ENCODE peak calls at places on chromosomes 2 and 18, in ten cellular contexts. One of them, this sample, is unnamed.

GRCh38 chr18:65124633-65125032 is 626.2 kb upstream of the CDH7 start:
- DNase-seq in lower lobe of right lung: no peak
- DNase-seq in body of pancreas: no peak
- DNase-seq in RWPE1: no peak
- DNase-seq in AG04450: no peak
- DNase-seq in heart left ventricle: no peak
- DNase-seq in Peyer's patch: no peak
- DNase-seq in neural progenitor cell: no peak
- DNase-seq in stomach: no peak
- DNase-seq in fibroblast of lung: no peak
- DNase-seq in this sample: no peak

GRCh38 chr2:58032016-58032750 is 14.4 kb upstream of the VRK2 start:
- DNase-seq in heart left ventricle: no peak
- DNase-seq in neural progenitor cell: no peak
- DNase-seq in stomach: no peak
- DNase-seq in lower lobe of right lung: no peak
- DNase-seq in body of pancreas: no peak
- DNase-seq in AG04450: peak
- DNase-seq in Peyer's patch: no peak
- DNase-seq in RWPE1: no peak
- DNase-seq in fibroblast of lung: peak
- DNase-seq in this sample: no peak

GRCh38 chr2:164456599-164456998 is 164.7 kb downstream of the GRB14 start:
- DNase-seq in AG04450: no peak
- DNase-seq in body of pancreas: peak
- DNase-seq in lower lobe of right lung: no peak
- DNase-seq in Peyer's patch: no peak
- DNase-seq in heart left ventricle: no peak
- DNase-seq in stomach: no peak
- DNase-seq in fibroblast of lung: peak
- DNase-seq in neural progenitor cell: no peak
- DNase-seq in RWPE1: no peak
- DNase-seq in this sample: no peak

GRCh38 chr2:112691761-112692370 is 29.0 kb upstream of the NT5DC4 start:
- DNase-seq in RWPE1: no peak
- DNase-seq in neural progenitor cell: no peak
- DNase-seq in heart left ventricle: no peak
- DNase-seq in fibroblast of lung: peak
- DNase-seq in body of pancreas: no peak
- DNase-seq in Peyer's patch: no peak
- DNase-seq in AG04450: no peak
- DNase-seq in stomach: no peak
- DNase-seq in lower lobe of right lung: no peak
- DNase-seq in this sample: no peak

GRCh38 chr2:219453691-219454131 is 19.1 kb downstream of the SPEG start:
- DNase-seq in neural progenitor cell: peak
- DNase-seq in AG04450: peak
- DNase-seq in lower lobe of right lung: peak
- DNase-seq in Peyer's patch: no peak
- DNase-seq in heart left ventricle: peak
- DNase-seq in RWPE1: peak
- DNase-seq in stomach: no peak
- DNase-seq in fibroblast of lung: peak
- DNase-seq in body of pancreas: no peak
- DNase-seq in this sample: peak

GRCh38 chr2:171972329-171972982 is 27.3 kb upstream of the METAP1D start:
- DNase-seq in heart left ventricle: no peak
- DNase-seq in RWPE1: no peak
- DNase-seq in body of pancreas: no peak
- DNase-seq in AG04450: no peak
- DNase-seq in fibroblast of lung: no peak
- DNase-seq in neural progenitor cell: no peak
- DNase-seq in Peyer's patch: no peak
- DNase-seq in lower lobe of right lung: no peak
- DNase-seq in stomach: no peak
- DNase-seq in this sample: no peak

GRCh38 chr2:106363788-106364187 is 104.4 kb downstream of the RGPD3 start:
- DNase-seq in lower lobe of right lung: no peak
- DNase-seq in heart left ventricle: no peak
- DNase-seq in body of pancreas: no peak
- DNase-seq in stomach: no peak
- DNase-seq in neural progenitor cell: no peak
- DNase-seq in Peyer's patch: no peak
- DNase-seq in RWPE1: no peak
- DNase-seq in fibroblast of lung: peak
- DNase-seq in AG04450: no peak
- DNase-seq in this sample: no peak

GRCh38 chr2:237139123-237139675 is 53.5 kb downstream of the COPS8 start:
- DNase-seq in neural progenitor cell: no peak
- DNase-seq in AG04450: no peak
- DNase-seq in heart left ventricle: no peak
- DNase-seq in fibroblast of lung: no peak
- DNase-seq in body of pancreas: no peak
- DNase-seq in RWPE1: no peak
- DNase-seq in stomach: no peak
- DNase-seq in Peyer's patch: no peak
- DNase-seq in lower lobe of right lung: no peak
- DNase-seq in this sample: no peak

GRCh38 chr2:197309369-197310231 is 980 bp downstream of the ANKRD44 start:
- DNase-seq in AG04450: no peak
- DNase-seq in stomach: peak
- DNase-seq in Peyer's patch: peak
- DNase-seq in fibroblast of lung: no peak
- DNase-seq in lower lobe of right lung: peak
- DNase-seq in neural progenitor cell: peak
- DNase-seq in heart left ventricle: no peak
- DNase-seq in RWPE1: no peak
- DNase-seq in body of pancreas: peak
- DNase-seq in this sample: no peak

GRCh38 chr18:12429556-12429955 is 21.8 kb downstream of the PRELID3A start:
- DNase-seq in stomach: no peak
- DNase-seq in fibroblast of lung: no peak
- DNase-seq in body of pancreas: no peak
- DNase-seq in Peyer's patch: no peak
- DNase-seq in neural progenitor cell: no peak
- DNase-seq in lower lobe of right lung: no peak
- DNase-seq in RWPE1: no peak
- DNase-seq in AG04450: no peak
- DNase-seq in heart left ventricle: no peak
- DNase-seq in this sample: no peak

GRCh38 chr2:47208852-47209606 is 53.9 kb upstream of the STPG4 start:
- DNase-seq in stomach: no peak
- DNase-seq in body of pancreas: no peak
- DNase-seq in RWPE1: peak
- DNase-seq in heart left ventricle: no peak
- DNase-seq in neural progenitor cell: no peak
- DNase-seq in lower lobe of right lung: no peak
- DNase-seq in AG04450: no peak
- DNase-seq in fibroblast of lung: peak
- DNase-seq in Peyer's patch: no peak
- DNase-seq in this sample: no peak

GRCh38 chr18:68713791-68714190 is 1.1 kb downstream of the TMX3 start:
- DNase-seq in stomach: no peak
- DNase-seq in fibroblast of lung: peak
- DNase-seq in RWPE1: no peak
- DNase-seq in body of pancreas: no peak
- DNase-seq in heart left ventricle: no peak
- DNase-seq in AG04450: no peak
- DNase-seq in Peyer's patch: no peak
- DNase-seq in neural progenitor cell: no peak
- DNase-seq in lower lobe of right lung: no peak
- DNase-seq in this sample: no peak

GRCh38 chr18:392926-393325 is 107.6 kb downstream of the COLEC12 start:
- DNase-seq in Peyer's patch: no peak
- DNase-seq in fibroblast of lung: peak
- DNase-seq in RWPE1: no peak
- DNase-seq in body of pancreas: no peak
- DNase-seq in neural progenitor cell: no peak
- DNase-seq in heart left ventricle: no peak
- DNase-seq in stomach: no peak
- DNase-seq in AG04450: no peak
- DNase-seq in lower lobe of right lung: no peak
- DNase-seq in this sample: no peak

GRCh38 chr18:27378396-27379094 is 193.4 kb upstream of the CHST9 start:
- DNase-seq in heart left ventricle: no peak
- DNase-seq in neural progenitor cell: no peak
- DNase-seq in AG04450: no peak
- DNase-seq in fibroblast of lung: peak
- DNase-seq in RWPE1: peak
- DNase-seq in stomach: no peak
- DNase-seq in lower lobe of right lung: no peak
- DNase-seq in body of pancreas: peak
- DNase-seq in Peyer's patch: no peak
- DNase-seq in this sample: peak

GRCh38 chr2:26692814-26693286 is 328 bp downstream of the KCNK3 start:
- DNase-seq in neural progenitor cell: no peak
- DNase-seq in lower lobe of right lung: no peak
- DNase-seq in stomach: no peak
- DNase-seq in Peyer's patch: no peak
- DNase-seq in fibroblast of lung: peak
- DNase-seq in body of pancreas: peak
- DNase-seq in heart left ventricle: no peak
- DNase-seq in RWPE1: no peak
- DNase-seq in AG04450: no peak
- DNase-seq in this sample: no peak

GRCh38 chr18:46096651-46097300 is 1.3 kb downstream of the ATP5F1A start:
- DNase-seq in Peyer's patch: no peak
- DNase-seq in fibroblast of lung: peak
- DNase-seq in neural progenitor cell: no peak
- DNase-seq in lower lobe of right lung: no peak
- DNase-seq in heart left ventricle: no peak
- DNase-seq in RWPE1: no peak
- DNase-seq in AG04450: no peak
- DNase-seq in stomach: no peak
- DNase-seq in body of pancreas: no peak
- DNase-seq in this sample: peak

GRCh38 chr2:9206991-9207640 is 504 bp downstream of the ASAP2 start:
- DNase-seq in AG04450: no peak
- DNase-seq in heart left ventricle: no peak
- DNase-seq in fibroblast of lung: peak
- DNase-seq in body of pancreas: peak
- DNase-seq in RWPE1: peak
- DNase-seq in lower lobe of right lung: peak
- DNase-seq in stomach: no peak
- DNase-seq in neural progenitor cell: no peak
- DNase-seq in Peyer's patch: peak
- DNase-seq in this sample: no peak

GRCh38 chr18:9831046-9831722 is 54.6 kb upstream of the TXNDC2 start:
- DNase-seq in RWPE1: no peak
- DNase-seq in body of pancreas: no peak
- DNase-seq in heart left ventricle: no peak
- DNase-seq in lower lobe of right lung: no peak
- DNase-seq in stomach: no peak
- DNase-seq in fibroblast of lung: no peak
- DNase-seq in neural progenitor cell: no peak
- DNase-seq in AG04450: no peak
- DNase-seq in Peyer's patch: no peak
- DNase-seq in this sample: no peak

GRCh38 chr2:43135583-43135982 is 90.8 kb downstream of the ZFP36L2 start:
- DNase-seq in RWPE1: no peak
- DNase-seq in lower lobe of right lung: no peak
- DNase-seq in stomach: no peak
- DNase-seq in heart left ventricle: peak
- DNase-seq in fibroblast of lung: no peak
- DNase-seq in neural progenitor cell: no peak
- DNase-seq in body of pancreas: no peak
- DNase-seq in AG04450: no peak
- DNase-seq in Peyer's patch: peak
- DNase-seq in this sample: no peak
- H3K27ac ChIP-seq in RWPE1: peak
- H3K27ac ChIP-seq in lower lobe of right lung: peak
- H3K27ac ChIP-seq in stomach: peak
- H3K27ac ChIP-seq in heart left ventricle: peak
- H3K27ac ChIP-seq in fibroblast of lung: no peak
- H3K27ac ChIP-seq in neural progenitor cell: no peak
- H3K27ac ChIP-seq in body of pancreas: no peak
- H3K27ac ChIP-seq in AG04450: no peak
- H3K27ac ChIP-seq in Peyer's patch: peak
- H3K27ac ChIP-seq in this sample: no peak

GRCh38 chr2:75098856-75099255 is 100.5 kb downstream of the TACR1 start:
- DNase-seq in body of pancreas: no peak
- DNase-seq in stomach: no peak
- DNase-seq in lower lobe of right lung: no peak
- DNase-seq in RWPE1: no peak
- DNase-seq in neural progenitor cell: peak
- DNase-seq in heart left ventricle: no peak
- DNase-seq in fibroblast of lung: peak
- DNase-seq in AG04450: no peak
- DNase-seq in Peyer's patch: no peak
- DNase-seq in this sample: peak
- TF ChIP-seq CTCF in body of pancreas: peak
- TF ChIP-seq CTCF in stomach: no peak
- TF ChIP-seq CTCF in lower lobe of right lung: peak
- TF ChIP-seq CTCF in RWPE1: no peak
- TF ChIP-seq CTCF in neural progenitor cell: peak
- TF ChIP-seq CTCF in heart left ventricle: peak
- TF ChIP-seq CTCF in fibroblast of lung: peak
- TF ChIP-seq CTCF in AG04450: peak
- TF ChIP-seq CTCF in Peyer's patch: no peak
- TF ChIP-seq CTCF in this sample: peak

DNA sequence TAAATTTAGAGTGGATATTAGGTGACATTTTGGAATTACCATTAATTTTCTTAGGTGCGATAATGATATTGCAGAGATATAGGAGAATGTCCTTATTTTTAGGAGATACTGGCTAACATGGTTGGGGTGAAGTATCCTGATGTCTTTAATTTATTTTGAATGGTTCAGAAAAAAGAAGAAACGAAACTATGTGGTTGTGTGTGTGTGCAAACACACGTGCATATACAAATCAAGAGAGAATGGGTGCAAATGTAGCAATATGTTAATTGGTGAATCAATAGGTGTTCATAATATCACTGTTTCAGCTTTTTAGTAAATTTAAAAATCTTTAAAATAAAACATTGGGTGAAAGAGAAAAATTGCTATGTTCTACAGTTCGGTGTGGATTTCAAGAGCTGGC is 140.9 kb downstream of the DIS3L2 start:
- DNase-seq in neural progenitor cell: no peak
- DNase-seq in stomach: no peak
- DNase-seq in Peyer's patch: no peak
- DNase-seq in body of pancreas: no peak
- DNase-seq in fibroblast of lung: no peak
- DNase-seq in lower lobe of right lung: no peak
- DNase-seq in heart left ventricle: no peak
- DNase-seq in RWPE1: no peak
- DNase-seq in AG04450: no peak
- DNase-seq in this sample: no peak
- H3K27ac ChIP-seq in neural progenitor cell: no peak
- H3K27ac ChIP-seq in stomach: no peak
- H3K27ac ChIP-seq in Peyer's patch: no peak
- H3K27ac ChIP-seq in body of pancreas: no peak
- H3K27ac ChIP-seq in fibroblast of lung: no peak
- H3K27ac ChIP-seq in lower lobe of right lung: no peak
- H3K27ac ChIP-seq in heart left ventricle: no peak
- H3K27ac ChIP-seq in RWPE1: no peak
- H3K27ac ChIP-seq in AG04450: no peak
- H3K27ac ChIP-seq in this sample: no peak

DNA sequence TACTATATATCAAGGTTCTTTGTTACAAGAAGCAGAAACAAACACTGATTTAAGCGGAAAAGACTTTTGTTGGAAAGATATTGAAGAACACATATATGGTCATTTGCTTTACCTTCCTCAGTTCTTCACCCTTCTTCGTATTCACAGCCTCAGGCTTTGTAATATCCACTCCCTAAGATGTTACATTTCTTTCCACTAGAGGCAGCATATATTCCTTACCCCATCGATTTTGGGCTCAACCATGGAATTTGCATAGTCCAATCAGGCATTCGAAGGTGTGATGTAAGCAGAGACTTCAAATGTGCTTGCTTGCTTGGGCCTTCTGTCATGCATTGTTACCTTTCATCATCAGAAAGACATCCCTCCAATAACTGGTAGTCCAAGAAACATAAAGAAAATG is 287.4 kb downstream of the PID1 start:
- DNase-seq in Peyer's patch: no peak
- DNase-seq in RWPE1: no peak
- DNase-seq in stomach: no peak
- DNase-seq in heart left ventricle: no peak
- DNase-seq in neural progenitor cell: no peak
- DNase-seq in lower lobe of right lung: no peak
- DNase-seq in fibroblast of lung: no peak
- DNase-seq in AG04450: no peak
- DNase-seq in body of pancreas: no peak
- DNase-seq in this sample: no peak
- TF ChIP-seq CTCF in Peyer's patch: no peak
- TF ChIP-seq CTCF in RWPE1: no peak
- TF ChIP-seq CTCF in stomach: no peak
- TF ChIP-seq CTCF in heart left ventricle: no peak
- TF ChIP-seq CTCF in neural progenitor cell: no peak
- TF ChIP-seq CTCF in lower lobe of right lung: no peak
- TF ChIP-seq CTCF in fibroblast of lung: peak
- TF ChIP-seq CTCF in AG04450: no peak
- TF ChIP-seq CTCF in body of pancreas: no peak
- TF ChIP-seq CTCF in this sample: no peak